ENCODE peak calls at places on chromosomes 4 and X, in five cellular contexts. C is NCI-H82; V is CD4-positive, alpha-beta T cell; X is EH; P is suprapubic skin. I is an unnamed sample.

GRCh38 chr4:31461425-31461824 is 741.3 kb downstream of the PCDH7 start:
- DNase-seq in V (no peak), C (no peak), X (peak; percentile 9), P (no peak), I (no peak)

GRCh38 chrX:41064028-41064427 is 21.2 kb upstream of the USP9X start:
- DNase-seq in P (no peak), V (no peak), X (peak; percentile 61), C (no peak), I (no peak)

GRCh38 chr4:89166971-89167475 is 55.7 kb downstream of the TIGD2 start:
- DNase-seq in X (no peak), V (no peak), C (no peak), P (no peak), I (no peak)

GRCh38 chrX:72126048-72126415 is 5.7 kb downstream of the RTL5 start:
- DNase-seq in V (no peak), P (no peak), C (no peak), X (no peak), I (no peak)

GRCh38 chr4:87108142-87108546 is 112.3 kb downstream of the KLHL8 start:
- DNase-seq in C (no peak), V (no peak), P (peak; percentile 73), X (peak; percentile 88), I (no peak)

GRCh38 chr4:95050980-95051688 is 293.4 kb downstream of the BMPR1B start:
- DNase-seq in P (no peak), X (no peak), V (no peak), C (no peak), I (no peak)

GRCh38 chrX:10085223-10085622 is 71.6 kb upstream of the CLCN4 start:
- DNase-seq in X (no peak), C (no peak), P (no peak), V (no peak), I (no peak)

GRCh38 chrX:71224098-71224708 is 1.2 kb downstream of the GJB1 start:
- DNase-seq in C (no peak), V (no peak), X (no peak), P (no peak), I (no peak)

GRCh38 chr4:26285272-26285671 is 35.5 kb upstream of the RBPJ start:
- DNase-seq in X (no peak), C (no peak), P (no peak), V (no peak), I (no peak)

GRCh38 chrX:118593407-118593806 is 97.8 kb downstream of the DOCK11 start:
- DNase-seq in V (no peak), P (no peak), X (no peak), C (no peak), I (no peak)

GRCh38 chr4:17126306-17126978 is 228.0 kb upstream of the LDB2 start:
- DNase-seq in V (no peak), C (no peak), X (peak; percentile 10), P (no peak), I (no peak)

GRCh38 chrX:2701600-2701999 is 10.5 kb downstream of the CD99 start:
- DNase-seq in V (no peak), P (no peak), X (no peak), C (no peak), I (no peak)

GRCh38 chr4:85724801-85725548 is 250.0 kb downstream of the ARHGAP24 start:
- DNase-seq in C (no peak), X (no peak), P (no peak), V (no peak), I (no peak)

GRCh38 chr4:145956288-145956890 is 17.8 kb upstream of the ZNF827 start:
- DNase-seq in P (no peak), C (peak; percentile 57), V (peak; percentile 8), X (peak; percentile 51), I (peak; percentile 22)

GRCh38 chr4:125390126-125390525 is 75.4 kb downstream of the FAT4 start:
- DNase-seq in X (peak; percentile 83), C (no peak), P (no peak), V (no peak), I (no peak)

GRCh38 chr4:189113389-189113888 is 827.2 kb upstream of the FRG1 start:
- DNase-seq in P (no peak), C (no peak), V (no peak), X (no peak), I (no peak)

GRCh38 chr4:26290276-26290675 is 30.5 kb upstream of the RBPJ start:
- DNase-seq in P (no peak), V (no peak), C (no peak), X (no peak), I (no peak)

GRCh38 chr4:185309770-185310169 is 86.0 kb downstream of the LRP2BP start:
- DNase-seq in C (no peak), X (no peak), V (no peak), P (no peak), I (no peak)

GRCh38 chrX:141214216-141214615 is 28.1 kb downstream of the SPANXC start:
- DNase-seq in X (peak; percentile 8), V (no peak), P (no peak), C (no peak), I (no peak)

GRCh38 chr4:41418444-41418843 is 119.5 kb upstream of the LIMCH1 start:
- DNase-seq in X (peak; percentile 90), C (no peak), V (no peak), P (no peak), I (no peak)

GRCh38 chrX:56029691-56030090 is 202.5 kb upstream of the KLF8 start:
- DNase-seq in C (no peak), P (no peak), X (no peak), V (no peak), I (no peak)

GRCh38 chr4:10569491-10569890 is 112.3 kb upstream of the ZNF518B start:
- DNase-seq in V (no peak), X (no peak), P (no peak), C (no peak), I (no peak)

GRCh38 chr4:154004859-154005520 is 216.1 kb upstream of the SFRP2 start:
- DNase-seq in P (peak; percentile 77), V (no peak), X (peak; percentile 97), C (no peak), I (no peak)

GRCh38 chr4:83082777-83083176 is 31.8 kb downstream of the PLAC8 start:
- DNase-seq in P (no peak), C (no peak), V (no peak), X (peak; percentile 72), I (no peak)